ENCODE peak calls at places on chromosomes 6 and 20, in nine cellular contexts. F, D, G, Z, N, R, P, X and Y are unnamed samples.

GRCh38 chr6:89297695-89298351 is 17.3 kb downstream of the GABRR2 start:
- DNase-seq in R (peak; percentile 32), P (peak; percentile 97), N (no peak), Z (no peak), X (peak; percentile 39), G (peak; percentile 36), D (peak; percentile 45), F (peak; percentile 37), Y (peak; percentile 97)

GRCh38 chr6:55955684-55956083 is 80.3 kb upstream of the BMP5 start:
- DNase-seq in Z (no peak), P (no peak), G (no peak), R (no peak), X (no peak), F (no peak), D (no peak), N (no peak), Y (no peak)

GRCh38 chr6:35391240-35391968 is 49.0 kb downstream of the PPARD start:
- DNase-seq in R (no peak), P (peak; percentile 12), N (no peak), G (no peak), X (no peak), D (no peak), F (no peak), Z (no peak), Y (peak; percentile 81)

GRCh38 chr6:136014454-136015421 is 163.2 kb downstream of the PDE7B start:
- DNase-seq in D (no peak), Z (no peak), X (no peak), G (no peak), N (no peak), P (peak; percentile 56), F (no peak), R (no peak), Y (no peak)

GRCh38 chr6:7100751-7101078 is 7.0 kb upstream of the RREB1 start:
- DNase-seq in G (no peak), D (no peak), N (no peak), X (no peak), Z (no peak), R (no peak), P (no peak), F (no peak), Y (no peak)

GRCh38 chr6:55980627-55981211 is 105.3 kb upstream of the BMP5 start:
- DNase-seq in Z (no peak), N (peak; percentile 14), G (peak; percentile 14), D (no peak), X (no peak), R (no peak), F (peak; percentile 65), P (peak; percentile 36), Y (no peak)

GRCh38 chr6:72826033-72826432 is 204.2 kb downstream of the KCNQ5 start:
- DNase-seq in F (no peak), G (no peak), X (no peak), R (no peak), Z (no peak), D (no peak), N (no peak), P (no peak), Y (peak; percentile 5)

GRCh38 chr20:56628873-56629463 is at the start of gene TFAP2C:
- DNase-seq in F (peak; percentile 19), G (peak; percentile 74), D (no peak), X (peak; percentile 97), N (no peak), P (no peak), R (no peak), Z (no peak), Y (peak; percentile 83)

GRCh38 chr20:51306081-51306480 is 236.4 kb downstream of the NFATC2 start:
- DNase-seq in F (no peak), D (no peak), R (no peak), Z (no peak), N (no peak), P (no peak), G (no peak), X (no peak), Y (no peak)

GRCh38 chr6:14664112-14664592 is 546.6 kb downstream of the CD83 start:
- DNase-seq in F (no peak), N (no peak), D (peak; percentile 22), Z (peak; percentile 85), X (no peak), R (no peak), G (no peak), P (no peak), Y (no peak)

GRCh38 chr6:135281227-135281626 is 100.1 kb downstream of the MYB start:
- DNase-seq in G (no peak), P (no peak), Z (peak; percentile 7), D (no peak), R (no peak), N (no peak), X (no peak), F (peak; percentile 63), Y (no peak)

GRCh38 chr6:130158548-130158947 is 64.2 kb downstream of the SAMD3 start:
- DNase-seq in X (no peak), N (no peak), R (no peak), Z (no peak), P (no peak), G (no peak), D (no peak), F (no peak), Y (no peak)

GRCh38 chr20:54257090-54257816 is 49.4 kb downstream of the PFDN4 start:
- DNase-seq in P (no peak), Z (no peak), F (peak; percentile 18), D (no peak), X (no peak), G (no peak), R (no peak), N (no peak), Y (no peak)

GRCh38 chr6:131258816-131259476 is 123.7 kb downstream of the AKAP7 start:
- DNase-seq in R (no peak), G (no peak), Z (no peak), X (no peak), D (no peak), N (no peak), F (no peak), P (no peak), Y (no peak)

GRCh38 chr6:159098636-159099106 is 53.9 kb upstream of the TAGAP start:
- DNase-seq in N (no peak), R (no peak), P (no peak), F (no peak), X (peak; percentile 80), G (no peak), D (peak; percentile 63), Z (peak; percentile 91), Y (no peak)

GRCh38 chr20:6079011-6079410 is 25.2 kb upstream of the LRRN4 start:
- DNase-seq in Z (no peak), D (no peak), G (no peak), N (no peak), F (no peak), P (no peak), X (no peak), R (no peak), Y (no peak)

GRCh38 chr6:37822851-37823682 is 3.5 kb downstream of the ZFAND3 start:
- DNase-seq in N (no peak), G (no peak), D (peak; percentile 2), P (no peak), X (no peak), F (no peak), Z (no peak), R (no peak), Y (no peak)

GRCh38 chr20:24158271-24158670 is 169.7 kb upstream of the GGTLC1 start:
- DNase-seq in Z (no peak), P (no peak), F (no peak), G (no peak), X (no peak), N (peak; percentile 58), D (no peak), R (no peak), Y (no peak)

GRCh38 chr6:111973897-111974639 is 79.8 kb upstream of the CCN6 start:
- DNase-seq in N (no peak), R (no peak), G (no peak), Z (no peak), F (no peak), D (no peak), X (no peak), P (no peak), Y (no peak)

GRCh38 chr20:833450-834150 is at the start of gene FAM110A:
- DNase-seq in R (peak; percentile 90), Z (peak; percentile 96), X (peak; percentile 99), P (peak; percentile 96), G (peak; percentile 97), N (peak; percentile 75), F (peak; percentile 96), D (peak; percentile 94), Y (peak; percentile 96)

GRCh38 chr20:49893242-49894072 is 21.9 kb downstream of the SPATA2 start:
- DNase-seq in R (no peak), Z (no peak), D (no peak), X (no peak), N (no peak), P (no peak), G (no peak), F (no peak), Y (no peak)

GRCh38 chr6:53492860-53493634 is 51.9 kb downstream of the GCLC start:
- DNase-seq in D (no peak), Z (peak; percentile 48), G (peak; percentile 18), F (peak; percentile 29), R (no peak), P (no peak), N (peak; percentile 25), X (no peak), Y (peak; percentile 66)

GRCh38 chr6:41593451-41594238 is 44.6 kb upstream of the MDFI start:
- DNase-seq in X (no peak), Z (no peak), D (no peak), N (no peak), F (no peak), P (no peak), G (no peak), R (no peak), Y (no peak)

GRCh38 chr6:12523726-12524125 is 192.8 kb upstream of the PHACTR1 start:
- DNase-seq in Z (no peak), G (no peak), P (no peak), N (no peak), D (no peak), X (no peak), F (no peak), R (no peak), Y (no peak)

GRCh38 chr6:168394606-168395005 is 46.4 kb upstream of the SMOC2 start:
- DNase-seq in F (no peak), Z (no peak), N (no peak), X (no peak), R (no peak), G (no peak), P (no peak), D (no peak), Y (no peak)

GRCh38 chr6:12324741-12325140 is 34.6 kb downstream of the EDN1 start:
- DNase-seq in P (no peak), X (no peak), N (no peak), G (no peak), Z (no peak), R (no peak), D (no peak), F (no peak), Y (no peak)

GRCh38 chr6:2973656-2974055 is 2.3 kb upstream of the SERPINB6 start:
- DNase-seq in N (no peak), G (no peak), D (no peak), R (no peak), Z (no peak), F (no peak), P (no peak), X (no peak), Y (no peak)

GRCh38 chr6:130252527-130253237 is 29.9 kb upstream of the SAMD3 start:
- DNase-seq in G (no peak), N (no peak), D (no peak), Z (no peak), X (no peak), R (no peak), F (no peak), P (peak; percentile 83), Y (no peak)

GRCh38 chr6:149897855-149898744 is at the start of gene RAET1E:
- DNase-seq in P (no peak), G (no peak), D (no peak), F (no peak), R (no peak), X (peak; percentile 84), Z (no peak), N (no peak), Y (no peak)

GRCh38 chr6:81735756-81736380 is 16.6 kb downstream of the TENT5A start:
- DNase-seq in F (no peak), Z (no peak), D (no peak), R (no peak), G (no peak), X (no peak), P (no peak), N (no peak), Y (no peak)

GRCh38 chr20:11432407-11432806 is 485.3 kb upstream of the BTBD3 start:
- DNase-seq in R (no peak), P (no peak), Z (no peak), X (no peak), G (no peak), N (no peak), F (no peak), D (no peak), Y (no peak)